ENCODE peak calls at places on chromosome X, in nine cellular contexts. H is omental fat pad; K is endothelial cell; J is H7; Q is NCI-H82; T is ELR; P is fibroblast of lung; N is aorta; B is stimulated activated CD8-positive, alpha-beta memory T cell treated with anti-CD3 and anti-CD28 coated beads, Interleukin-4, amount 100 ng/mL, for 4 hours. E is an unnamed sample.

GRCh38 chrX:70592091-70592490 is 147.5 kb downstream of the DLG3 start:
- DNase-seq in H (no peak), K (no peak), J (no peak), Q (no peak), T (peak), P (peak), N (no peak), B (no peak), E (peak)

GRCh38 chrX:119817130-119817690 is 25.8 kb upstream of the RPL39 start:
- DNase-seq in H (no peak), K (no peak), J (no peak), Q (peak), T (no peak), P (peak), N (no peak), B (no peak), E (no peak)

GRCh38 chrX:50680990-50681389 is 133.0 kb downstream of the SHROOM4 start:
- DNase-seq in H (no peak), K (peak), J (peak), Q (peak), T (no peak), P (no peak), N (no peak), B (no peak), E (no peak)

GRCh38 chrX:33138677-33139249 is 72.6 kb downstream of the DMD start:
- DNase-seq in H (no peak), K (no peak), J (no peak), Q (no peak), T (no peak), P (no peak), N (peak), B (no peak), E (peak)

GRCh38 chrX:103248553-103248952 is 6.4 kb downstream of the TCEAL8 start:
- DNase-seq in H (no peak), K (no peak), J (peak), Q (peak), T (peak), P (peak), N (no peak), B (no peak), E (no peak)

GRCh38 chrX:41718481-41719245 is 5.3 kb upstream of the GPR82 start:
- DNase-seq in H (no peak), K (no peak), J (peak), Q (no peak), T (no peak), P (no peak), N (no peak), B (no peak), E (no peak)

GRCh38 chrX:119015407-119016242 is 41.2 kb downstream of the LONRF3 start:
- DNase-seq in H (peak), K (no peak), J (no peak), Q (no peak), T (peak), P (peak), N (peak), B (no peak), E (peak)

GRCh38 chrX:150202641-150203248 is 160.4 kb upstream of the MAMLD1 start:
- DNase-seq in H (no peak), K (no peak), J (no peak), Q (no peak), T (peak), P (peak), N (no peak), B (no peak), E (no peak)

GRCh38 chrX:67692246-67692645 is 148.4 kb downstream of the AR start:
- DNase-seq in H (no peak), K (no peak), J (no peak), Q (no peak), T (peak), P (peak), N (no peak), B (no peak), E (peak)

GRCh38 chrX:130082244-130083106 is 27.8 kb downstream of the ELF4 start:
- DNase-seq in H (no peak), K (no peak), J (peak), Q (no peak), T (no peak), P (no peak), N (peak), B (peak), E (no peak)

GRCh38 chrX:120604359-120604782 is 470 bp downstream of the MCTS1 start:
- DNase-seq in H (no peak), K (no peak), J (no peak), Q (peak), T (peak), P (peak), N (no peak), B (no peak), E (peak)

GRCh38 chrX:427812-428725 is 41.4 kb upstream of the PPP2R3B start:
- DNase-seq in H (no peak), K (no peak), J (peak), Q (peak), T (peak), P (peak), N (no peak), B (no peak), E (peak)

GRCh38 chrX:17030580-17031285 is 84.3 kb downstream of the REPS2 start:
- DNase-seq in H (no peak), K (no peak), J (no peak), Q (no peak), T (no peak), P (peak), N (no peak), B (no peak), E (peak)

GRCh38 chrX:5388087-5388486 is 840.6 kb downstream of the NLGN4X start:
- DNase-seq in H (no peak), K (no peak), J (no peak), Q (no peak), T (no peak), P (no peak), N (no peak), B (no peak), E (no peak)

GRCh38 chrX:14497184-14497666 is 32.1 kb upstream of the GLRA2 start:
- DNase-seq in H (no peak), K (no peak), J (no peak), Q (no peak), T (peak), P (peak), N (no peak), B (no peak), E (peak)

GRCh38 chrX:889966-890651 is 259.5 kb downstream of the SHOX start:
- DNase-seq in H (no peak), K (no peak), J (no peak), Q (no peak), T (no peak), P (no peak), N (no peak), B (no peak), E (no peak)

GRCh38 chrX:39613997-39614679 is 483.6 kb downstream of the BCOR start:
- DNase-seq in H (no peak), K (no peak), J (peak), Q (peak), T (no peak), P (no peak), N (no peak), B (peak), E (peak)

GRCh38 chrX:154369453-154370299 is 4.8 kb downstream of the FLNA start:
- DNase-seq in H (peak), K (peak), J (peak), Q (peak), T (peak), P (peak), N (peak), B (peak), E (peak)

GRCh38 chrX:110168585-110168984 is 149.3 kb downstream of the AMMECR1 start:
- DNase-seq in H (no peak), K (no peak), J (no peak), Q (no peak), T (peak), P (peak), N (no peak), B (no peak), E (no peak)

GRCh38 chrX:41703574-41704029 is 14.8 kb downstream of the GPR34 start:
- DNase-seq in H (no peak), K (no peak), J (no peak), Q (no peak), T (no peak), P (no peak), N (no peak), B (no peak), E (no peak)

GRCh38 chrX:130615941-130616340 is 214.2 kb downstream of the RBMX2 start:
- DNase-seq in H (no peak), K (no peak), J (no peak), Q (no peak), T (peak), P (no peak), N (no peak), B (no peak), E (no peak)

E was measured in H4.